ENCODE peak calls at places on chromosome 1, in five cellular contexts. V, F, H, R and K are unnamed samples.

GRCh38 chr1:89200668-89201488 is 2.1 kb upstream of the GBP4 start:
- DNase-seq in H (no peak), F (no peak), V (no peak), R (no peak), K (no peak)

GRCh38 chr1:77560741-77561140 is 121.7 kb downstream of the ZZZ3 start:
- DNase-seq in V (no peak), H (no peak), R (no peak), F (no peak), K (no peak)

GRCh38 chr1:226078336-226078735 is 15.8 kb downstream of the H3-3A start:
- DNase-seq in F (no peak), H (no peak), V (no peak), R (no peak), K (no peak)

GRCh38 chr1:44733365-44733764 is 2.4 kb upstream of the RNU5D-1 start:
- DNase-seq in R (no peak), F (no peak), H (no peak), V (no peak), K (no peak)

GRCh38 chr1:22739648-22740385 is 29.2 kb downstream of the EPHB2 start:
- DNase-seq in R (no peak), V (no peak), F (no peak), H (no peak), K (peak)

GRCh38 chr1:30376054-30376453 is 347.3 kb downstream of the MATN1 start:
- DNase-seq in H (no peak), V (no peak), R (no peak), F (no peak), K (no peak)

GRCh38 chr1:107228704-107229103 is 87.9 kb downstream of the NTNG1 start:
- DNase-seq in R (no peak), V (no peak), F (no peak), H (no peak), K (no peak)

GRCh38 chr1:226793620-226794276 is 54.7 kb upstream of the ITPKB start:
- DNase-seq in F (no peak), V (no peak), R (no peak), H (no peak), K (no peak)

GRCh38 chr1:85447000-85447943 is 17.7 kb downstream of the DDAH1 start:
- DNase-seq in F (no peak), H (no peak), R (no peak), V (no peak), K (no peak)

GRCh38 chr1:212635141-212635601 is 26.6 kb downstream of the ATF3 start:
- DNase-seq in V (no peak), H (peak), R (no peak), F (no peak), K (no peak)

GRCh38 chr1:26276432-26276838 is 3.5 kb upstream of the SH3BGRL3 start:
- DNase-seq in V (no peak), H (no peak), F (peak), R (no peak), K (no peak)

GRCh38 chr1:31791131-31791858 is 24.5 kb downstream of the SPOCD1 start:
- DNase-seq in R (no peak), H (no peak), V (no peak), F (peak), K (no peak)

GRCh38 chr1:67668660-67669059 is 16.3 kb upstream of the GADD45A start:
- DNase-seq in F (no peak), V (no peak), H (no peak), R (no peak), K (no peak)

GRCh38 chr1:14682941-14683340 is 84.5 kb downstream of the KAZN start:
- DNase-seq in R (no peak), V (no peak), F (no peak), H (no peak), K (no peak)

GRCh38 chr1:44924835-44925464 is 61.4 kb downstream of the EIF2B3 start:
- DNase-seq in F (no peak), H (no peak), R (no peak), V (no peak), K (no peak)

DNA sequence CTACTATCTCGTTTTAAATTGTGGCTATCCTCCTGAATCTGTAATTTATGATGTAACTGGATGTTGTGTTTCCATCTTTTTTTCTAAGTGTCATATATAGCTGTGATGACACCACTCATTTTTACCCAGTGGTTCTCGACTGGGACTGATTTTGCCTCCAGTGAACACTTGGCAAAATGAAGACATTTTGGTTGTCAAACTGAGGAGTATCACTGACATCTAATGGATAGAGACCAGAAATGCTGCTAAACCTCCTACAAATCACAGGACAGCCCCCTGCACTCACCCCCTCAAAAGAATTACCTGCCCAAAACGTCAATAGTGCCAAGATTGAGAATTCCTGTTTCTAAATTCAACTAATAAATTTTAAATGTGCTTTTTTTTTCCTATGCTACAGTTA is 1.9 kb downstream of the TRMT13 start:
- DNase-seq in R (no peak), H (no peak), F (no peak), V (no peak), K (no peak)
- TF ChIP-seq CTCF in R (no peak), H (peak), F (no peak), V (no peak), K (no peak)

GRCh38 chr1:159051436-159051835 is 25.1 kb downstream of the AIM2 start:
- DNase-seq in H (no peak), V (no peak), R (no peak), F (no peak), K (no peak)

GRCh38 chr1:159058751-159059150 is 17.8 kb downstream of the AIM2 start:
- DNase-seq in H (no peak), F (no peak), V (no peak), R (no peak), K (no peak)

GRCh38 chr1:159055181-159055621 is 21.4 kb downstream of the AIM2 start:
- DNase-seq in V (no peak), F (no peak), H (no peak), R (no peak), K (no peak)

GRCh38 chr1:159054427-159054826 is 22.1 kb downstream of the AIM2 start:
- DNase-seq in V (no peak), R (no peak), F (no peak), H (no peak), K (no peak)

GRCh38 chr1:159056069-159056698 is 20.4 kb downstream of the AIM2 start:
- DNase-seq in R (no peak), F (no peak), H (no peak), V (no peak), K (no peak)
- TF ChIP-seq CTCF in R (no peak), F (no peak), H (no peak), V (no peak), K (no peak)

GRCh38 chr1:9576903-9577302 is 11.8 kb upstream of the TMEM201 start:
- DNase-seq in F (no peak), H (no peak), R (no peak), V (no peak), K (no peak)
- TF ChIP-seq CTCF in F (no peak), H (no peak), R (no peak), V (no peak), K (no peak)

GRCh38 chr1:96076589-96076988 is 645.0 kb upstream of the PTBP2 start:
- DNase-seq in R (no peak), V (no peak), H (no peak), F (no peak), K (no peak)

GRCh38 chr1:96075704-96076455 is 645.7 kb upstream of the PTBP2 start:
- DNase-seq in H (no peak), R (no peak), V (no peak), F (no peak), K (no peak)

DNA sequence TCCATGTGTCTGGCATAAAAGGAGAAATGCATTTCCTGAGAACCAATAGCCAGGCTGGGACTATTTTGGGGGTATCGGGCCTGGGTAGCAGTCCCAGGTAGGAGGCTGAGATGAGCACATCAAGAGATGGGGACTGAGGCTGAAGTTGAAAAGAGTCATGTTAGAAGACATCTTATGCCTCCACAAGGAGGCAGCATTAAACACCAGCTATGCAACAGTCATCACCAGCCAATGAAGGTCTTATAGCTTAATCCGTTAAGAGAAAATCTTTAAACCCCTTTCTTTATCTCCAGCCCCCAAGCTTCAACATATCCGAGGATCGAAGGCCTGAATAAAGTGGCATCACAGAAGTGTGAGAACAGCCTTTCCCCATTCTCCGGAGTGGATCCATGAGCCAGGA is 640.7 kb upstream of the PTBP2 start:
- DNase-seq in R (no peak), V (no peak), F (no peak), H (no peak), K (no peak)
- TF ChIP-seq CTCF in R (no peak), V (no peak), F (no peak), H (peak), K (no peak)

DNA sequence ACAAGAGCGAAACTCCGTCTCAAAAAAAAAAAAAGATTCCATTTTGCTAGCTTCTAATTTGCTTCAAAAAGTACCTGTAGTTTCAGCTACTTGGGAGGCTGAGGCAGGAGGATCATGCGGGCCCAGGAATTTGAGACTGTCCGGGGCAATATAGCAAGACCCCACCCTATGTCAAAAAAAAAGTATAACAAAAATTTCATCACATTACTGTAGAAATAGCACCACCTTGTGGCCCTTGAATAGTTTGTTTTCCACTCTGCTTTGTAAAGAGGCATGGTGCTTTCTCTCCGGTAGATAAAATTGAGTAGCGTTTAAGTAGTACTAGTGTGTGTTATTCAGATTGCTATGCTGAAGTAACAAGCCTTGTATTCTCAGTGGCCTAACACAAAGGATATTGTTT is 18.2 kb upstream of the MSTO1 start:
- DNase-seq in R (no peak), H (peak), V (no peak), F (no peak), K (no peak)
- TF ChIP-seq CTCF in R (peak), H (peak), V (peak), F (peak), K (peak)

GRCh38 chr1:165114022-165114888 is 242.3 kb downstream of the LMX1A start:
- DNase-seq in H (peak), R (peak), F (no peak), V (no peak), K (peak)
- TF ChIP-seq CTCF in H (peak), R (peak), F (peak), V (peak), K (peak)